ENCODE peak calls at places on chromosomes 5 and 9, in ten cellular contexts. H is fibroblast of lung, V is GM23248, F is neuronal stem cell, S is GM12878, L is H1, Z is endothelial cell of umbilical vein, J is trophoblast cell, Y is IMR-90, E is DND-41. Q is an unnamed sample.

GRCh38 chr5:139181835-139182452 is 16.2 kb downstream of the SIL1 start:
- DNase-seq in H (peak; percentile 67), V (peak; percentile 65), F (no peak), S (no peak), L (no peak), Z (no peak), J (peak; percentile 13), Y (peak; percentile 66), E (no peak), Q (peak; percentile 69)

GRCh38 chr5:24381861-24382460 is 262.8 kb downstream of the CDH10 start:
- DNase-seq in H (peak; percentile 51), V (no peak), F (no peak), S (no peak), L (no peak), Z (no peak), J (peak; percentile 85), Y (no peak), E (no peak), Q (no peak)

GRCh38 chr5:141875795-141876627 is 2.2 kb downstream of the PCDH1 start:
- DNase-seq in H (no peak), V (peak; percentile 52), F (no peak), S (no peak), L (no peak), Z (peak; percentile 55), J (peak; percentile 33), Y (no peak), E (no peak), Q (peak; percentile 19)

GRCh38 chr9:32899181-32899580 is 102.2 kb downstream of the APTX start:
- DNase-seq in H (peak; percentile 56), V (peak; percentile 61), F (no peak), S (no peak), L (no peak), Z (no peak), J (peak; percentile 12), Y (no peak), E (no peak), Q (no peak)

GRCh38 chr9:135501261-135502167 is 1.0 kb downstream of the MRPS2 start:
- DNase-seq in H (no peak), V (peak; percentile 86), F (no peak), S (no peak), L (no peak), Z (no peak), J (no peak), Y (no peak), E (no peak), Q (peak; percentile 79)

GRCh38 chr9:88991066-88992030 is at the start of gene S1PR3:
- DNase-seq in H (peak; percentile 45), V (peak; percentile 71), F (peak; percentile 72), S (no peak), L (no peak), Z (peak; percentile 45), J (peak; percentile 37), Y (no peak), E (no peak), Q (peak; percentile 78)

GRCh38 chr9:88106492-88106891 is 31.8 kb downstream of the SPATA31C2 start:
- DNase-seq in H (peak; percentile 32), V (peak; percentile 67), F (no peak), S (no peak), L (no peak), Z (no peak), J (peak; percentile 55), Y (peak; percentile 36), E (peak; percentile 13), Q (peak; percentile 78)

GRCh38 chr9:127418037-127418471 is 6.1 kb upstream of the ZNF79 start:
- DNase-seq in H (no peak), V (peak; percentile 51), F (no peak), S (no peak), L (peak; percentile 43), Z (peak; percentile 15), J (no peak), Y (no peak), E (peak; percentile 50), Q (no peak)

GRCh38 chr5:91311697-91312501 is 71.2 kb downstream of the ARRDC3 start:
- DNase-seq in H (peak; percentile 100), V (peak; percentile 98), F (no peak), S (peak; percentile 71), L (no peak), Z (peak; percentile 97), J (peak; percentile 42), Y (peak; percentile 99), E (peak; percentile 83), Q (peak; percentile 94)

GRCh38 chr9:106883626-106884190 is 20.7 kb downstream of the ZNF462 start:
- DNase-seq in H (peak; percentile 66), V (peak; percentile 36), F (no peak), S (no peak), L (no peak), Z (no peak), J (peak; percentile 49), Y (peak; percentile 52), E (no peak), Q (peak; percentile 32)

GRCh38 chr5:161342886-161343285 is 203.6 kb downstream of the GABRB2 start:
- DNase-seq in H (no peak), V (no peak), F (no peak), S (no peak), L (no peak), Z (no peak), J (no peak), Y (no peak), E (no peak), Q (no peak)

GRCh38 chr5:12636209-12636608 is 732.0 kb upstream of the CTNND2 start:
- DNase-seq in H (peak; percentile 8), V (no peak), F (no peak), S (no peak), L (no peak), Z (no peak), J (no peak), Y (no peak), E (no peak), Q (no peak)

GRCh38 chr9:132409828-132410528 is at the start of gene CFAP77:
- DNase-seq in H (peak; percentile 48), V (peak; percentile 79), F (peak; percentile 73), S (no peak), L (no peak), Z (peak; percentile 52), J (peak; percentile 37), Y (peak; percentile 39), E (no peak), Q (peak; percentile 82)

GRCh38 chr5:77590347-77590746 is 48.2 kb downstream of the OTP start:
- DNase-seq in H (no peak), V (no peak), F (no peak), S (peak; percentile 98), L (no peak), Z (no peak), J (no peak), Y (no peak), E (no peak), Q (no peak)

GRCh38 chr5:77586101-77586500 is 52.4 kb downstream of the OTP start:
- DNase-seq in H (no peak), V (no peak), F (no peak), S (no peak), L (no peak), Z (no peak), J (no peak), Y (no peak), E (no peak), Q (no peak)

GRCh38 chr5:77588175-77588574 is 50.3 kb downstream of the OTP start:
- DNase-seq in H (no peak), V (no peak), F (no peak), S (no peak), L (no peak), Z (no peak), J (no peak), Y (no peak), E (no peak), Q (no peak)
- H3K4me3 ChIP-seq in H (no peak overlapping the region), V (no peak overlapping the region), F (no peak overlapping the region), S (no peak overlapping the region), L (no peak overlapping the region), Z (no peak overlapping the region), J (no peak overlapping the region), Y (no peak overlapping the region), E (no peak overlapping the region), Q (no peak overlapping the region)

DNA sequence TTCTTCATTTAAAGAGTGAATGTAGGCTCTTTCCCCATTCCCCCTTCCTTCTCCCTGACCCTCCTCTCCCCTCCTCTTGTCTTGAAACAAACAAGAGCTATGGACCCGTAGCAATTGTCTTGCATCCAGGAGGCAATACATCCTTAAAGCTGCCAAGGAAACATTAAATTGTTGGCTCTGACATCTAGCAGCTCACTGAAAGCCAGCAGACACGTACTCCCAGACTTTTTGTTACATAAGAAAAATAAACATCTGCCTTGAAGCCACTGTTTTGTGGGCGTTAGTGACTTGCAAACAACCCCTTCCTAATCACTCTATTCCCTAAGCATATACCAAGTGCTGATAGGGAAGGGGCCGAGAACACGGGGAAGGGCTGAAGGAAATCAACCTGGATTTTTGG is 8.6 kb downstream of the SLC45A2 start:
- DNase-seq in H (peak; percentile 36), V (peak; percentile 17), F (no peak), S (no peak), L (no peak), Z (no peak), J (no peak), Y (peak; percentile 35), E (no peak), Q (peak; percentile 15)
- H3K9ac ChIP-seq in H (no peak overlapping the region), V (no peak overlapping the region), F (no peak overlapping the region), S (no peak overlapping the region), L (no peak overlapping the region), Z (no peak overlapping the region), J (no peak overlapping the region), Y (no peak overlapping the region), E (no peak overlapping the region), Q (no peak overlapping the region)

DNA sequence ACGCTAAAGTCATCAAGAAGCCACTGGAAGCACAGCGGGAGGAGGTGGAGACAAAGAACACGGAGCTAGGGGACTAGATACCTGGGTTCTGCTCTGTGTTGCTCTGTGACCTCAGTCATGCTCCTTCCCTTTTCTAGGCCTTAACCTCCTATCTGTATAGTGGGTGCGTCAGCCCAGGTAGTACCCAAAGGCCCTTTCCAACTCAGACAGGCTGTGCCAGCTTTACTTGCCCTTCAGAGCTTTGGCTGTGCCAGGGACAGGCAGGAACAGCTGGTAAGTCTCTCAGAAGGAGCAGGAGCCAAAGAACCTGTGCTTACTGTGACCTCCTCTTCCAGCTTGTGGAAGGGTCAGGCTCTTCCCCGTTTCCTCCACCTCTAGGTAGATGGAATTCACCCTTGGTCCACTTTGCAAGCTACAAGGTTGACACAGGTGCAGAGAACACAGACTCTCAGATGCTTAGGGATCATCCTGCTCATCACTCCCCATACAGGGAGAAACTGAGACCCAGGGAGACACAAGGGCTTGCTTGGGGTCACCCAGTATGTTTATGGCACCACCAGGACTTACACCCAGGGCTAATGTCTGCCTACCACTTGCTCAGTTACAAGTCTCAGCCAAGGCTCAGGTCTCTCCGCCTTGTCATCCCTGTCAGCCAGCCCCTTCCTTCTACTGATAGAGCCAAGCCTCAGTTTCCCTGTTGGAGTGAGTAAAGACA is 1.7 kb downstream of the CCDC69 start:
- DNase-seq in H (no peak), V (no peak), F (no peak), S (no peak), L (no peak), Z (no peak), J (no peak), Y (no peak), E (no peak), Q (no peak)
- H3K4me1 ChIP-seq in H (peaks cover 2% of the 10 kb centered on the region), V (no peaks in the 10 kb centered on the region), F (peaks cover 3% of the 10 kb centered on the region), S (peaks cover 30% of the 10 kb centered on the region), L (peaks cover 6% of the 10 kb centered on the region), Z (peaks cover 6% of the 10 kb centered on the region), J (peaks cover 15% of the 10 kb centered on the region), Y (peaks cover 5% of the 10 kb centered on the region), E (peaks cover 63% of the 10 kb centered on the region), Q (peaks cover 31% of the 10 kb centered on the region)

GRCh38 chr5:137352095-137352494 is 147.0 kb downstream of the SPOCK1 start:
- DNase-seq in H (no peak), V (no peak), F (no peak), S (no peak), L (no peak), Z (no peak), J (no peak), Y (no peak), E (no peak), Q (no peak)
- H3K4me3 ChIP-seq in H (no peak overlapping the region), V (no peak overlapping the region), F (no peak overlapping the region), S (no peak overlapping the region), L (no peak overlapping the region), Z (no peak overlapping the region), J (no peak overlapping the region), Y (no peak overlapping the region), E (no peak overlapping the region), Q (no peak overlapping the region)